ENCODE peak calls at places on chromosomes 7 and 10, in ten cellular contexts. C is tibial nerve; O is mesendoderm; L is mammary epithelial cell; M is left ventricle myocardium inferior; F is endodermal cell; E is HCT116; N is CD8-positive, alpha-beta T cell; P is substantia nigra; Z is fibroblast of lung. A is an unnamed sample.

GRCh38 chr7:110698576-110698975 is 392.4 kb upstream of the LRRN3 start:
- DNase-seq in P (no peak), M (no peak), F (no peak), L (no peak), C (no peak), Z (no peak), O (no peak), E (no peak), N (no peak), A (no peak)

GRCh38 chr7:36153571-36154097 is 580 bp downstream of the EEPD1 start:
- DNase-seq in L (no peak), C (no peak), N (no peak), P (peak), M (no peak), E (no peak), F (no peak), Z (no peak), O (no peak), A (no peak)

GRCh38 chr10:124989526-124989925 is 47.6 kb downstream of the ZRANB1 start:
- DNase-seq in M (no peak), N (no peak), E (no peak), P (no peak), L (no peak), O (no peak), Z (no peak), C (no peak), F (no peak), A (no peak)

GRCh38 chr7:136183981-136184380 is 206.8 kb upstream of the MTPN start:
- DNase-seq in C (no peak), M (no peak), L (no peak), N (no peak), F (no peak), E (no peak), P (no peak), O (peak), Z (peak), A (no peak)

GRCh38 chr7:81621893-81622292 is 148.0 kb downstream of the HGF start:
- DNase-seq in M (no peak), N (no peak), P (no peak), L (no peak), E (no peak), C (no peak), O (no peak), Z (no peak), F (no peak), A (no peak)

GRCh38 chr7:12670759-12671545 is 16.5 kb upstream of the ARL4A start:
- DNase-seq in M (no peak), Z (no peak), P (no peak), N (no peak), E (no peak), C (no peak), L (no peak), O (no peak), F (no peak), A (no peak)

GRCh38 chr10:58573144-58573543 is 60.5 kb downstream of the BICC1 start:
- DNase-seq in O (no peak), F (no peak), L (no peak), P (no peak), N (no peak), Z (no peak), M (no peak), C (no peak), E (no peak), A (no peak)

GRCh38 chr10:46301721-46302479 is 15.1 kb downstream of the ANTXRL start:
- DNase-seq in M (no peak), C (no peak), P (no peak), F (no peak), N (no peak), Z (no peak), E (no peak), L (no peak), O (no peak), A (no peak)

GRCh38 chr10:28681928-28682750 is 4.8 kb downstream of the BAMBI start:
- DNase-seq in O (no peak), E (no peak), F (no peak), M (no peak), L (no peak), N (no peak), Z (no peak), P (no peak), C (no peak), A (no peak)

GRCh38 chr7:16129431-16130126 is 291.8 kb downstream of the CRPPA start:
- DNase-seq in M (no peak), C (no peak), Z (peak), E (peak), N (no peak), L (peak), O (no peak), F (no peak), P (no peak), A (peak)

GRCh38 chr7:157397751-157398691 is 61.2 kb downstream of the DNAJB6 start:
- DNase-seq in N (no peak), M (peak), L (peak), E (no peak), F (peak), O (peak), Z (peak), C (no peak), P (no peak), A (no peak)

GRCh38 chr7:68009716-68010115 is 1013.1 kb downstream of the TYW1 start:
- DNase-seq in F (no peak), Z (peak), C (no peak), L (no peak), N (no peak), M (no peak), O (no peak), P (no peak), E (no peak), A (no peak)

GRCh38 chr7:116097365-116098009 is 66.9 kb upstream of the TFEC start:
- DNase-seq in C (no peak), M (no peak), L (peak), P (no peak), Z (peak), N (no peak), F (no peak), O (peak), E (peak), A (peak)

GRCh38 chr10:125084191-125085186 is 75.9 kb downstream of the CTBP2 start:
- DNase-seq in P (no peak), E (peak), N (no peak), O (peak), Z (peak), F (peak), C (no peak), L (peak), M (peak), A (peak)

GRCh38 chr10:100912013-100912608 is 652 bp upstream of the SLF2 start:
- DNase-seq in E (no peak), O (peak), M (no peak), P (no peak), C (no peak), F (no peak), N (no peak), Z (peak), L (no peak), A (no peak)

GRCh38 chr7:128103498-128104108 is 72.4 kb upstream of the LRRC4 start:
- DNase-seq in M (peak), E (no peak), O (no peak), F (no peak), N (no peak), L (no peak), P (no peak), C (peak), Z (no peak), A (no peak)

GRCh38 chr7:149181136-149181790 is 14.1 kb upstream of the ZNF282 start:
- DNase-seq in O (no peak), Z (no peak), M (no peak), E (no peak), F (no peak), L (peak), C (no peak), P (no peak), N (no peak), A (no peak)

GRCh38 chr7:143261901-143262300 is 1.3 kb upstream of the GSTK1 start:
- DNase-seq in F (no peak), O (no peak), M (no peak), C (no peak), P (no peak), Z (no peak), N (no peak), L (no peak), E (no peak), A (no peak)

GRCh38 chr10:122521011-122521410 is 39.5 kb upstream of the DMBT1 start:
- DNase-seq in P (peak), E (no peak), N (no peak), F (no peak), L (no peak), O (no peak), C (no peak), Z (peak), M (no peak), A (no peak)

GRCh38 chr7:37732253-37732652 is 48.7 kb downstream of the GPR141 start:
- DNase-seq in E (peak), O (peak), P (no peak), F (peak), L (peak), Z (no peak), C (peak), N (no peak), M (no peak), A (peak)

GRCh38 chr7:50679218-50680007 is 103.3 kb downstream of the GRB10 start:
- DNase-seq in C (no peak), N (no peak), O (peak), L (peak), E (peak), P (no peak), F (peak), Z (peak), M (no peak), A (no peak)

GRCh38 chr7:16078076-16078952 is 343.0 kb downstream of the CRPPA start:
- DNase-seq in F (peak), M (no peak), C (peak), Z (peak), E (peak), O (peak), P (no peak), N (peak), L (peak), A (no peak)

GRCh38 chr10:126247454-126247975 is 140.8 kb downstream of the ADAM12 start:
- DNase-seq in F (no peak), C (peak), L (peak), P (no peak), M (peak), E (no peak), N (no peak), O (peak), Z (peak), A (peak)

GRCh38 chr10:12481956-12482355 is 132.6 kb downstream of the CAMK1D start:
- DNase-seq in C (no peak), N (no peak), M (no peak), O (no peak), E (no peak), F (no peak), Z (no peak), L (no peak), P (no peak), A (no peak)

GRCh38 chr7:74324499-74325229 is 35.5 kb downstream of the CLIP2 start:
- DNase-seq in O (no peak), C (no peak), P (peak), M (no peak), Z (peak), E (no peak), F (no peak), N (no peak), L (no peak), A (no peak)

GRCh38 chr7:140121321-140121720 is 55.5 kb downstream of the KDM7A start:
- DNase-seq in F (no peak), E (no peak), L (no peak), Z (peak), M (no peak), N (no peak), O (no peak), P (no peak), C (no peak), A (no peak)

GRCh38 chr7:103679156-103680132 is 233.4 kb upstream of the SLC26A5 start:
- DNase-seq in Z (peak), C (no peak), E (no peak), O (no peak), F (no peak), P (no peak), L (peak), M (no peak), N (no peak), A (no peak)

GRCh38 chr7:151901313-151901669 is 24.4 kb upstream of the PRKAG2 start:
- DNase-seq in O (no peak), C (peak), E (no peak), M (no peak), F (no peak), Z (no peak), L (no peak), P (no peak), N (no peak), A (no peak)

GRCh38 chr10:107986571-107986970 is 822.1 kb upstream of the SORCS1 start:
- DNase-seq in P (no peak), C (no peak), Z (no peak), M (no peak), N (no peak), O (no peak), F (no peak), E (no peak), L (no peak), A (no peak)

GRCh38 chr7:112649560-112649959 is 140.6 kb downstream of the TMEM168 start:
- DNase-seq in F (no peak), Z (no peak), P (no peak), M (no peak), E (no peak), C (no peak), O (no peak), L (peak), N (no peak), A (no peak)

GRCh38 chr10:5314866-5315265 is 49.9 kb upstream of the UCN3 start:
- DNase-seq in M (no peak), N (no peak), C (no peak), O (no peak), L (no peak), E (no peak), F (no peak), P (no peak), Z (no peak), A (no peak)

GRCh38 chr10:113021268-113022028 is 71.4 kb downstream of the TCF7L2 start:
- DNase-seq in N (no peak), C (no peak), M (no peak), F (no peak), O (no peak), E (no peak), P (peak), Z (no peak), L (no peak), A (no peak)

GRCh38 chr10:92327445-92328433 is 36.8 kb downstream of the MARCHF5 start:
- DNase-seq in P (no peak), C (no peak), L (peak), M (no peak), N (no peak), E (no peak), Z (no peak), O (no peak), F (no peak), A (no peak)

GRCh38 chr7:885261-885892 is 9.0 kb downstream of the GET4 start:
- DNase-seq in C (no peak), M (peak), Z (no peak), N (no peak), E (no peak), O (no peak), L (no peak), P (no peak), F (no peak), A (no peak)

GRCh38 chr10:19749185-19749729 is 67.0 kb upstream of the PLXDC2 start:
- DNase-seq in C (no peak), P (no peak), Z (peak), F (no peak), M (no peak), N (no peak), L (peak), E (no peak), O (no peak), A (no peak)

GRCh38 chr7:122006687-122007086 is 133.7 kb downstream of the PTPRZ1 start:
- DNase-seq in F (peak), M (no peak), E (no peak), Z (no peak), O (peak), C (no peak), N (no peak), L (peak), P (no peak), A (peak)

GRCh38 chr10:11034762-11035161 is 17.1 kb downstream of the CELF2 start:
- DNase-seq in Z (no peak), P (no peak), M (no peak), C (no peak), L (no peak), O (no peak), N (no peak), E (no peak), F (no peak), A (no peak)
- H3K27ac ChIP-seq in Z (no peak), P (no peak), M (peak), C (peak), L (no peak), O (no peak), N (no peak), E (no peak), F (no peak), A (peak)

GRCh38 chr10:13956826-13957225 is 370.1 kb downstream of the PRPF18 start:
- DNase-seq in P (peak), F (peak), Z (no peak), L (no peak), E (no peak), M (peak), O (peak), N (no peak), C (peak), A (no peak)
- H3K27ac ChIP-seq in P (no peak), F (no peak), Z (peak), L (no peak), E (no peak), M (peak), O (no peak), N (no peak), C (peak), A (no peak)

DNA sequence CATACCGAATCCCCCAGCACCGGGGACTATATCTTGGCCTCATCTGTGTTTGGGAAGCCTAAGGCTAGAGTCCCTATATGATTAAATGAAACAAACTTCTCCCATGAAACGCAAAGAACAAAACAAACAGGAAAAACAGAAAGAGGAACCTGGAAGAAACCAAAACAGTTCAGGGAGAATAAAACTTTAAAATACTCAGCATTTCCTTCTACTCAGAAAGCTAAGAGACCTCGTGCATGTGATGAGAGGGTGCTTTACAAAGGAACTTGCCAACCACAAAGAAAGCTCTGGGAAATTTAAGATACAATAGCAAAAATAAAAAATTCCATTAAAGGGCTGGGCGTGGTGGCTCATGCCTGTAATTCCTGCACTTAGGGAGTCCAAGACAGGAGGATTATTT is 6.9 kb downstream of the PILRA start:
- DNase-seq in M (no peak), L (no peak), Z (no peak), N (no peak), C (no peak), E (no peak), O (no peak), F (no peak), P (no peak), A (no peak)
- H3K27ac ChIP-seq in M (peak), L (no peak), Z (no peak), N (no peak), C (peak), E (no peak), O (no peak), F (no peak), P (peak), A (no peak)

DNA sequence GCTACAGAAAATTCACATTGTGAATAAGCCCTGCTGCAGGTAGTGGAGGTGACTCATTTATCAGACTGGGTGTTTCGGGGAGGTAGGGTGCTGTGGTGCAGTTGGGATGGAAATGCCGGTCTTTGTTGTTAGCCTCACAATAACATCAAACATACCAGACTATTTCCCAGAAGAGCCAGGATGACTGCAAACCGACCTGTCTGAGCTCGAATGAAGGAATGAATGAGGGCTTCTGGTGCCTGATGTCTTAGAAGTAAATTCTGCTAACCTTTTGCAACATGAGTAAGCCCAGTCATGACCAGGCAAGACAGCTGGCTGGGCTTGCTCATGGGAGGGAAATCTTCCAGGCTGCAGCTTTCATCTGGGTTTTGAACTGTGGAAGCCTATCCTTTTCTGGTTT is 2.4 kb upstream of the VDAC2 start:
- DNase-seq in O (peak), P (no peak), C (no peak), N (no peak), E (no peak), M (no peak), Z (peak), L (peak), F (peak), A (peak)
- H3K27ac ChIP-seq in O (peak), P (no peak), C (peak), N (no peak), E (peak), M (peak), Z (peak), L (peak), F (no peak), A (peak)

GRCh38 chr10:33233635-33234034 is 100.8 kb downstream of the NRP1 start:
- DNase-seq in M (no peak), L (no peak), F (no peak), Z (peak), P (no peak), N (no peak), C (no peak), O (no peak), E (no peak), A (no peak)

GRCh38 chr10:33234779-33235178 is 99.7 kb downstream of the NRP1 start:
- DNase-seq in O (no peak), L (no peak), P (no peak), M (no peak), Z (peak), F (no peak), E (no peak), N (no peak), C (no peak), A (no peak)

GRCh38 chr10:33236916-33237315 is 97.6 kb downstream of the NRP1 start:
- DNase-seq in L (no peak), E (no peak), N (no peak), Z (peak), P (no peak), O (peak), F (peak), C (no peak), M (no peak), A (no peak)

GRCh38 chr10:33235951-33236350 is 98.5 kb downstream of the NRP1 start:
- DNase-seq in O (no peak), C (no peak), N (no peak), M (no peak), L (no peak), F (no peak), E (no peak), Z (no peak), P (no peak), A (no peak)

DNA sequence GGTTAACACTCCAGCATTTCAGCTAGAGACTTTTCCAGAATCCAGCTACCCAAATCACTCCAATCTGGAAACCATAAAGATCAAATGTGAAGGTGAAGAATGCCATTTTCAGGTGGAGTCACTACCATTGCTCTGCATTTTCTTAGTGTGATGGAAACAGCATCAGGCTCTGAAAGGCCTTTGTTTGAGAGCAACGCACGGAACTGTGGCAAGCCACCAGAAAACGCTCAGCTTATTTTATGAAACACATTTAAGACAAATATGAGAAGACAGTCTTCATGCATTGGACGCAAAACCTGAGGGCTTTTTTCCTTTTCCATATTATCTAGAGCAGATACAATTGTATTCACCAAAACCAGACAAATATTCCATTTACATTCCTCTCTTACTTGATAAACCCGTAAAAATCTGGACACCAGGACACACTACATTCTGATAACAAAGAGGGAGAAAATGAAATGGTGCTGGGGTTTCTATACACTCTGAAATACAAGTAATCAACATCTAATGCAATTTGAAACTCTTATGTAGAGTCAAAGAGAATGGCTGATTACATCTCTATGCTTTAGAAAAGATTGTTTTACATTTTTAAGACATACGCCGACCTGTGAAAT is 99.1 kb downstream of the NRP1 start:
- DNase-seq in C (no peak), O (no peak), L (no peak), E (no peak), P (no peak), M (no peak), N (no peak), Z (peak), F (no peak), A (no peak)
- H3K27ac ChIP-seq in C (peak), O (no peak), L (no peak), E (no peak), P (no peak), M (peak), N (no peak), Z (peak), F (peak), A (no peak)

GRCh38 chr7:158976849-158977593 is 120.7 kb downstream of the DYNC2I1 start:
- DNase-seq in O (peak), E (peak), L (peak), Z (peak), P (peak), C (peak), F (peak), N (peak), M (peak), A (no peak)
- H3K27ac ChIP-seq in O (no peak), E (no peak), L (no peak), Z (no peak), P (no peak), C (no peak), F (no peak), N (peak), M (peak), A (no peak)

A was measured in epithelial cell of prostate.